ENCODE peak calls at places on chromosomes 13 and 19, in six cellular contexts. Z, L, K, V, S and F are unnamed samples.

GRCh38 chr19:918481-919156 is 1.5 kb downstream of the KISS1R start:
- DNase-seq in Z (no peak), L (no peak), V (no peak), K (no peak), S (no peak), F (no peak)

GRCh38 chr13:30448441-30448840 is 17.3 kb downstream of the HMGB1 start:
- DNase-seq in K (no peak), S (no peak), V (no peak), L (no peak), Z (no peak), F (no peak)

GRCh38 chr19:15379996-15380647 is 535 bp upstream of the AKAP8 start:
- DNase-seq in V (no peak), Z (no peak), L (peak; percentile 48), K (peak; percentile 27), S (no peak), F (peak; percentile 51)

GRCh38 chr19:56671613-56671994 is at the start of gene ZNF835:
- DNase-seq in V (peak; percentile 86), S (peak; percentile 80), K (peak; percentile 17), Z (peak; percentile 97), L (peak; percentile 98), F (peak; percentile 22)

GRCh38 chr19:4064073-4064550 is 2.6 kb downstream of the ZBTB7A start:
- DNase-seq in S (no peak), L (peak; percentile 53), K (no peak), Z (peak; percentile 64), V (no peak), F (peak; percentile 38)

GRCh38 chr13:111115841-111116500 is 861 bp downstream of the ARHGEF7 start:
- DNase-seq in L (peak; percentile 60), S (no peak), K (peak; percentile 93), V (peak; percentile 32), Z (peak; percentile 64), F (peak; percentile 59)

GRCh38 chr13:45328661-45329105 is 12.3 kb downstream of the TPT1 start:
- DNase-seq in V (no peak), S (no peak), Z (no peak), K (peak; percentile 93), L (no peak), F (peak; percentile 88)

GRCh38 chr13:52832268-52832667 is 16.2 kb downstream of the PCDH8 start:
- DNase-seq in Z (no peak), K (no peak), S (no peak), V (no peak), L (no peak), F (no peak)

GRCh38 chr13:113997845-113998751 is 24.2 kb upstream of the C13orf46 start:
- DNase-seq in L (peak; percentile 58), K (peak; percentile 74), Z (peak; percentile 61), S (no peak), V (no peak), F (peak; percentile 50)

GRCh38 chr19:45514376-45515051 is 7.2 kb downstream of the VASP start:
- DNase-seq in S (no peak), V (no peak), Z (no peak), K (no peak), L (no peak), F (no peak)

GRCh38 chr19:41934849-41935374 is 6.7 kb upstream of the ERFL start:
- DNase-seq in V (peak; percentile 86), K (peak; percentile 57), Z (peak; percentile 58), L (peak; percentile 73), S (peak; percentile 70), F (peak; percentile 54)

GRCh38 chr19:1776606-1777147 is 23.4 kb downstream of the ONECUT3 start:
- DNase-seq in V (no peak), L (no peak), Z (no peak), K (no peak), S (no peak), F (no peak)

GRCh38 chr19:39397360-39398296 is 6.5 kb downstream of the MED29 start:
- DNase-seq in S (peak; percentile 92), L (peak; percentile 91), K (peak; percentile 87), Z (peak; percentile 90), V (no peak), F (peak; percentile 87)

GRCh38 chr13:39406688-39407087 is 196.3 kb downstream of the LHFPL6 start:
- DNase-seq in S (no peak), L (no peak), V (no peak), Z (no peak), K (no peak), F (no peak)

GRCh38 chr19:2041686-2042484 is 9.2 kb downstream of the MKNK2 start:
- DNase-seq in K (peak; percentile 96), V (peak; percentile 93), L (peak; percentile 97), S (peak; percentile 99), Z (peak; percentile 99), F (peak; percentile 86)

GRCh38 chr13:25783076-25783475 is 268.7 kb downstream of the SHISA2 start:
- DNase-seq in Z (no peak), S (no peak), K (no peak), V (no peak), L (no peak), F (no peak)

GRCh38 chr19:28793391-28794168 is 419.4 kb downstream of the UQCRFS1 start:
- DNase-seq in L (peak; percentile 48), K (no peak), V (peak; percentile 6), Z (no peak), S (no peak), F (no peak)

GRCh38 chr19:44903602-44904425 is 1.8 kb upstream of the APOE start:
- DNase-seq in Z (peak; percentile 78), S (peak; percentile 71), L (peak; percentile 86), V (peak; percentile 71), K (peak; percentile 68), F (peak; percentile 72)

GRCh38 chr13:73242515-73243015 is 183.8 kb downstream of the KLF5 start:
- DNase-seq in V (no peak), L (no peak), K (no peak), S (no peak), Z (no peak), F (no peak)

GRCh38 chr13:20378721-20379120 is 146.6 kb upstream of the GJB6 start:
- DNase-seq in Z (no peak), V (no peak), L (no peak), K (no peak), S (no peak), F (no peak)

GRCh38 chr13:80245162-80245733 is 95.7 kb downstream of the SPRY2 start:
- DNase-seq in K (no peak), V (no peak), Z (no peak), L (no peak), S (no peak), F (no peak)

GRCh38 chr19:1469200-1469935 is 9.6 kb downstream of the C19orf25 start:
- DNase-seq in L (no peak), S (no peak), V (no peak), K (peak; percentile 14), Z (no peak), F (no peak)

GRCh38 chr19:2026770-2027169 is 11.3 kb upstream of the BTBD2 start:
- DNase-seq in Z (no peak), V (no peak), L (no peak), S (no peak), K (no peak), F (no peak)

GRCh38 chr19:18800636-18801035 is 9.5 kb upstream of the COMP start:
- DNase-seq in V (no peak), Z (no peak), L (no peak), S (no peak), K (no peak), F (no peak)

GRCh38 chr19:12365094-12365371 is 450 bp downstream of the ZNF442 start:
- DNase-seq in L (peak; percentile 24), S (no peak), Z (no peak), K (peak; percentile 18), V (no peak), F (peak; percentile 36)

GRCh38 chr13:32255744-32256120 is 59.4 kb downstream of the ZAR1L start:
- DNase-seq in L (no peak), V (no peak), Z (no peak), K (no peak), S (no peak), F (peak; percentile 53)

DNA sequence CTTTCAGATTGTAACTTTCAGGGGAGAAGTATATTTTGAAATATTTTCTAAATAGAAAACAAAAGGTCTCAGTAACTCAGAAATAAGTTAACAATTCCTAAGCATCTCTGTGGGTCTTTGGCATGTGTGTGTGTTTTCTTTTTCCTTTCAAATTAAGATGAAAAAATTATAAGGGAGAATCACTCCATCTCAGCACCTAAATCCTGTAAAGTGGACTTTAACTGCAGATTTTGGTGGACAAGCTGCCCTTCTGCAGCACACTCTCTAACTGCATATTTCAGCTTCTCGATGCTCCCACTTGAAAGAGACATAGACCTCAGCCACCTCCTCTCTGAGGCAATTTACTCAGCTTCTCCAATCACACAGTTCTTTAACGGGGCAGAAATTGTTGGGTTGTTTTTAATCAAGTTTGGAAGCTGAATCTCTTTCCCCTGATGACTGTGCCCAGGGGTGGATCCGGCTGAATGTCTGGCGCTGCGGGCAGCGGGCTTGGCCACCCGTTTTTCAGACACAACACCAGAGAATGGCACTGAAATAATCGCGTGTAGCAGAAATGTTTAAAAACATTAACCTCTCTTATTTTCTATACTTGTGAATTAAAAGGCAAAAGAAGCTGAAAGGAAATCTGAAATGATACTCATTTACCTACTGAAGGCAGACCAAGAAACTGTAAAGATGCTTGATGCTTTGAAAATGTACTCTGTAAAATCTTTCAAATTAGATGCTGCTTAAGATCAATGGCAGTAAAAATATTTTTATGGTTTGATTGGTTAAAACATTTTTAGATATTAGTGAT is 12.3 kb downstream of the ZIC2 start:
- DNase-seq in Z (no peak), K (no peak), V (peak; percentile 35), L (no peak), S (no peak), F (no peak)
- H3K4me3 ChIP-seq in Z (no peak overlapping the region), K (no peak overlapping the region), V (no peak overlapping the region), L (no peak overlapping the region), S (no peak overlapping the region), F (no peak overlapping the region)

GRCh38 chr13:48320906-48321510 is 17.5 kb downstream of the RB1 start:
- DNase-seq in Z (no peak), L (no peak), V (no peak), S (no peak), K (no peak), F (no peak)
- H3K4me3 ChIP-seq in Z (peak overlapping the region; percentile 18), L (peak overlapping the region; percentile 15), V (no peak overlapping the region), S (peak overlapping the region; percentile 72), K (peak overlapping the region; percentile 29), F (peak overlapping the region; percentile 19)

DNA sequence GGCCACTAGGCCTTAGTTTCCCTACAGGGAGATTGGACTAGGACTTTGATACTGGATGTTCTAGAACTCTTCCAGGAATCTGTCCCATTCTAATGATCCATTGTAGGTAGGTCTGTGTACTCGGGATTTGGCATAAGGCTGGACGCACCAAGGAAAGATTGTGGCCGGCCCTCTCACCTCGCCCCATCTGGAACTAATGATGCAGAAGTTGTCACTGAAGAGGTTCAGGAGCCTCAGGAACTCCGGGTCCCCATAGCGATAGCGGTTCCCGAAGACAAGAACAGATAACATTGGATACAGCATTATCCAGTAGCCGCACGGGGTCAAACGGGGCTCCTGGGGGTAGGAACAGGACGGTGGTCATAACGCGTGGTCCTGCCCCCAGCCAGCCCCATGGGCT is 11.2 kb downstream of the EGLN2 start:
- DNase-seq in L (no peak), V (no peak), S (no peak), K (no peak), Z (no peak), F (no peak)
- H3K4me3 ChIP-seq in L (peak overlapping the region; percentile 26), V (peak overlapping the region; percentile 30), S (no peak overlapping the region), K (peak overlapping the region; percentile 49), Z (peak overlapping the region; percentile 45), F (peak overlapping the region; percentile 46)

GRCh38 chr13:27449936-27450828 is at the start of gene MTIF3:
- DNase-seq in L (peak; percentile 98), Z (peak; percentile 96), S (peak; percentile 98), K (peak; percentile 91), V (peak; percentile 90), F (peak; percentile 92)
- H3K4me3 ChIP-seq in L (peak within 1 kb of the TSS; percentile 98), Z (peak within 1 kb of the TSS; percentile 82), S (peak within 1 kb of the TSS; percentile 96), K (peak within 1 kb of the TSS; percentile 97), V (peak within 1 kb of the TSS; percentile 97), F (peak within 1 kb of the TSS; percentile 82)